ENCODE peak calls at places on chromosomes 12 and 14, in nine cellular contexts. One of them, this sample, is unnamed.

GRCh38 chr14:92926180-92926845 is 3.4 kb downstream of the CHGA start:
- DNase-seq in M059J: no peak
- DNase-seq in hepatic stellate cell: no peak
- DNase-seq in stimulated activated CD4-positive, alpha-beta T cell treated with anti-CD3 and anti-CD28 coated beads, TNF-alpha, amount 100 ng/mL, for 1 hour: no peak
- DNase-seq in AG09319: no peak
- DNase-seq in hippocampal formation: no peak
- DNase-seq in psoas muscle: no peak
- DNase-seq in PC-3: no peak
- DNase-seq in T follicular helper cell: no peak
- DNase-seq in this sample: no peak

GRCh38 chr12:103884316-103884715 is 43.3 kb upstream of the NT5DC3 start:
- DNase-seq in stimulated activated CD4-positive, alpha-beta T cell treated with anti-CD3 and anti-CD28 coated beads, TNF-alpha, amount 100 ng/mL, for 1 hour: no peak
- DNase-seq in psoas muscle: no peak
- DNase-seq in AG09319: peak
- DNase-seq in M059J: peak
- DNase-seq in T follicular helper cell: peak
- DNase-seq in hepatic stellate cell: peak
- DNase-seq in PC-3: peak
- DNase-seq in hippocampal formation: no peak
- DNase-seq in this sample: no peak

GRCh38 chr12:97275261-97276197 is 187.1 kb upstream of the RMST start:
- DNase-seq in AG09319: no peak
- DNase-seq in T follicular helper cell: no peak
- DNase-seq in stimulated activated CD4-positive, alpha-beta T cell treated with anti-CD3 and anti-CD28 coated beads, TNF-alpha, amount 100 ng/mL, for 1 hour: no peak
- DNase-seq in hepatic stellate cell: no peak
- DNase-seq in hippocampal formation: peak
- DNase-seq in psoas muscle: no peak
- DNase-seq in M059J: no peak
- DNase-seq in PC-3: no peak
- DNase-seq in this sample: no peak

GRCh38 chr12:88052686-88053085 is 23.5 kb upstream of the C12orf50 start:
- DNase-seq in hippocampal formation: peak
- DNase-seq in hepatic stellate cell: peak
- DNase-seq in stimulated activated CD4-positive, alpha-beta T cell treated with anti-CD3 and anti-CD28 coated beads, TNF-alpha, amount 100 ng/mL, for 1 hour: no peak
- DNase-seq in M059J: peak
- DNase-seq in AG09319: no peak
- DNase-seq in PC-3: peak
- DNase-seq in psoas muscle: no peak
- DNase-seq in T follicular helper cell: no peak
- DNase-seq in this sample: peak

GRCh38 chr14:69151458-69152180 is 1.3 kb downstream of the DCAF5 start:
- DNase-seq in psoas muscle: peak
- DNase-seq in T follicular helper cell: peak
- DNase-seq in hippocampal formation: peak
- DNase-seq in AG09319: no peak
- DNase-seq in hepatic stellate cell: peak
- DNase-seq in PC-3: peak
- DNase-seq in M059J: peak
- DNase-seq in stimulated activated CD4-positive, alpha-beta T cell treated with anti-CD3 and anti-CD28 coated beads, TNF-alpha, amount 100 ng/mL, for 1 hour: peak
- DNase-seq in this sample: no peak

GRCh38 chr14:55129086-55129427 is at the start of gene LGALS3:
- DNase-seq in stimulated activated CD4-positive, alpha-beta T cell treated with anti-CD3 and anti-CD28 coated beads, TNF-alpha, amount 100 ng/mL, for 1 hour: no peak
- DNase-seq in hippocampal formation: no peak
- DNase-seq in M059J: peak
- DNase-seq in PC-3: peak
- DNase-seq in AG09319: no peak
- DNase-seq in T follicular helper cell: no peak
- DNase-seq in hepatic stellate cell: peak
- DNase-seq in psoas muscle: peak
- DNase-seq in this sample: peak

GRCh38 chr12:130761537-130762318 is 45.6 kb upstream of the RIMBP2 start:
- DNase-seq in T follicular helper cell: peak
- DNase-seq in M059J: peak
- DNase-seq in stimulated activated CD4-positive, alpha-beta T cell treated with anti-CD3 and anti-CD28 coated beads, TNF-alpha, amount 100 ng/mL, for 1 hour: peak
- DNase-seq in psoas muscle: no peak
- DNase-seq in hippocampal formation: peak
- DNase-seq in AG09319: no peak
- DNase-seq in hepatic stellate cell: peak
- DNase-seq in PC-3: peak
- DNase-seq in this sample: peak

GRCh38 chr12:7141351-7142005 is 11.3 kb downstream of the CLSTN3 start:
- DNase-seq in T follicular helper cell: no peak
- DNase-seq in PC-3: no peak
- DNase-seq in M059J: no peak
- DNase-seq in psoas muscle: no peak
- DNase-seq in hippocampal formation: no peak
- DNase-seq in stimulated activated CD4-positive, alpha-beta T cell treated with anti-CD3 and anti-CD28 coated beads, TNF-alpha, amount 100 ng/mL, for 1 hour: no peak
- DNase-seq in AG09319: no peak
- DNase-seq in hepatic stellate cell: no peak
- DNase-seq in this sample: no peak

GRCh38 chr12:15963271-15963670 is 52.1 kb downstream of the DERA start:
- DNase-seq in T follicular helper cell: no peak
- DNase-seq in hepatic stellate cell: no peak
- DNase-seq in AG09319: no peak
- DNase-seq in psoas muscle: no peak
- DNase-seq in PC-3: peak
- DNase-seq in M059J: peak
- DNase-seq in hippocampal formation: no peak
- DNase-seq in stimulated activated CD4-positive, alpha-beta T cell treated with anti-CD3 and anti-CD28 coated beads, TNF-alpha, amount 100 ng/mL, for 1 hour: no peak
- DNase-seq in this sample: no peak

GRCh38 chr14:35240233-35240632 is 51.9 kb upstream of the PSMA6 start:
- DNase-seq in AG09319: no peak
- DNase-seq in hippocampal formation: no peak
- DNase-seq in M059J: no peak
- DNase-seq in hepatic stellate cell: no peak
- DNase-seq in psoas muscle: no peak
- DNase-seq in PC-3: no peak
- DNase-seq in T follicular helper cell: no peak
- DNase-seq in stimulated activated CD4-positive, alpha-beta T cell treated with anti-CD3 and anti-CD28 coated beads, TNF-alpha, amount 100 ng/mL, for 1 hour: no peak
- DNase-seq in this sample: no peak

GRCh38 chr14:102187583-102188001 is 47.9 kb downstream of the WDR20 start:
- DNase-seq in hippocampal formation: no peak
- DNase-seq in hepatic stellate cell: no peak
- DNase-seq in stimulated activated CD4-positive, alpha-beta T cell treated with anti-CD3 and anti-CD28 coated beads, TNF-alpha, amount 100 ng/mL, for 1 hour: no peak
- DNase-seq in psoas muscle: no peak
- DNase-seq in T follicular helper cell: no peak
- DNase-seq in M059J: no peak
- DNase-seq in PC-3: peak
- DNase-seq in AG09319: no peak
- DNase-seq in this sample: no peak